ENCODE peak calls at places on chromosomes 7 and 10, in seven cellular contexts. R, M, F, J, O, H and E are unnamed samples. For H4K20me1, H3K9me2 and H3K79me2, the result is how much of the 10 kb centered on the place peaks cover.

GRCh38 chr7:17769918-17770317 is 170.4 kb downstream of the SNX13 start:
- DNase-seq in R (peak), M (peak), F (peak), J (peak), O (peak), H (peak), E (peak)

GRCh38 chr10:44436240-44436639 is 51.3 kb upstream of the CXCL12 start:
- DNase-seq in R (no peak), M (no peak), F (no peak), J (no peak), O (no peak), H (no peak), E (no peak)

GRCh38 chr7:3984456-3984855 is 683.4 kb downstream of the SDK1 start:
- DNase-seq in R (no peak), M (no peak), F (no peak), J (no peak), O (no peak), H (no peak), E (no peak)

GRCh38 chr7:23907012-23907411 is 197.0 kb downstream of the STK31 start:
- DNase-seq in R (no peak), M (no peak), F (no peak), J (no peak), O (no peak), H (no peak), E (peak)

GRCh38 chr10:97608991-97609561 is 19.6 kb downstream of the C10orf62 start:
- DNase-seq in R (no peak), M (no peak), F (no peak), J (no peak), O (no peak), H (no peak), E (no peak)

GRCh38 chr10:74208081-74208480 is 57.1 kb downstream of the ADK start:
- DNase-seq in R (no peak), M (no peak), F (no peak), J (no peak), O (peak), H (no peak), E (peak)

GRCh38 chr10:60446855-60447254 is 57.2 kb upstream of the ANK3 start:
- DNase-seq in R (no peak), M (peak), F (no peak), J (no peak), O (no peak), H (no peak), E (peak)

GRCh38 chr10:107481881-107482280 is 317.4 kb upstream of the SORCS1 start:
- DNase-seq in R (no peak), M (no peak), F (no peak), J (no peak), O (no peak), H (no peak), E (no peak)

GRCh38 chr7:132527467-132528410 is 48.5 kb downstream of the PLXNA4 start:
- DNase-seq in R (no peak), M (no peak), F (no peak), J (no peak), O (no peak), H (no peak), E (no peak)

GRCh38 chr7:96199421-96199820 is 122.5 kb downstream of the SLC25A13 start:
- DNase-seq in R (no peak), M (no peak), F (no peak), J (no peak), O (no peak), H (no peak), E (peak)

GRCh38 chr10:82419981-82420380 is 545.0 kb downstream of the NRG3 start:
- DNase-seq in R (no peak), M (no peak), F (no peak), J (no peak), O (no peak), H (peak), E (no peak)

GRCh38 chr7:22563115-22563514 is 63.1 kb upstream of the STEAP1B start:
- DNase-seq in R (peak), M (no peak), F (peak), J (peak), O (no peak), H (no peak), E (no peak)

GRCh38 chr7:51019231-51019844 is 236.6 kb upstream of the GRB10 start:
- DNase-seq in R (no peak), M (peak), F (no peak), J (no peak), O (no peak), H (no peak), E (peak)

GRCh38 chr7:110407242-110407641 is 683.7 kb upstream of the LRRN3 start:
- DNase-seq in R (no peak), M (no peak), F (no peak), J (no peak), O (no peak), H (no peak), E (no peak)

GRCh38 chr7:156861212-156861611 is 31.8 kb downstream of the LMBR1 start:
- DNase-seq in R (no peak), M (no peak), F (no peak), J (no peak), O (no peak), H (no peak), E (no peak)

DNA sequence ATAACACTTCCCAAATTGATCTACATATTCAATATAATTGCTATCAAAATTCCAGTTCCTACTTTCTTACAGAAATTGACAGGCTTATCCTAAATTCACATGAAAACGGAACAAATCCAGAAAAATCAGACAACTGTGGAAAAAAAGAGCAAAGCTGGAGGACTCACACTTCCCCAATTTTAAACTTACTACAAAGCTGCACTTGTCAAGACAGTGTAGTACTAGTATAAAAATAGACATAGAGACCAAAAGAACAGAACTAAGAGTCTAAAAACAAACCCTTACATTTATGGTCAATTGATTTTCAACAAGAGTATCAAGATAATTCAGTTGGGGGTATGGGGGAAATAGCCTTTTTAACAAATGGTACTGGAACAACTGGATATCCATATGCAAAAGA is 27.5 kb downstream of the LMBR1 start:
- DNase-seq in R (no peak), M (no peak), F (no peak), J (peak), O (no peak), H (no peak), E (no peak)
- H4K20me1 ChIP-seq in R (under half), M (under half), F (under half), J (under half), O (under half), H (under half), E (under half)

GRCh38 chr10:79153753-79154152 is 85.0 kb downstream of the ZMIZ1 start:
- DNase-seq in R (no peak), M (no peak), F (no peak), J (no peak), O (no peak), H (no peak), E (no peak)

GRCh38 chr10:79158402-79159097 is 89.8 kb downstream of the ZMIZ1 start:
- DNase-seq in R (no peak), M (no peak), F (no peak), J (no peak), O (peak), H (peak), E (peak)

GRCh38 chr10:79158004-79158340 is 89.2 kb downstream of the ZMIZ1 start:
- DNase-seq in R (no peak), M (no peak), F (no peak), J (no peak), O (no peak), H (no peak), E (no peak)

GRCh38 chr10:79156334-79157274 is 87.8 kb downstream of the ZMIZ1 start:
- DNase-seq in R (no peak), M (no peak), F (no peak), J (no peak), O (no peak), H (no peak), E (no peak)

DNA sequence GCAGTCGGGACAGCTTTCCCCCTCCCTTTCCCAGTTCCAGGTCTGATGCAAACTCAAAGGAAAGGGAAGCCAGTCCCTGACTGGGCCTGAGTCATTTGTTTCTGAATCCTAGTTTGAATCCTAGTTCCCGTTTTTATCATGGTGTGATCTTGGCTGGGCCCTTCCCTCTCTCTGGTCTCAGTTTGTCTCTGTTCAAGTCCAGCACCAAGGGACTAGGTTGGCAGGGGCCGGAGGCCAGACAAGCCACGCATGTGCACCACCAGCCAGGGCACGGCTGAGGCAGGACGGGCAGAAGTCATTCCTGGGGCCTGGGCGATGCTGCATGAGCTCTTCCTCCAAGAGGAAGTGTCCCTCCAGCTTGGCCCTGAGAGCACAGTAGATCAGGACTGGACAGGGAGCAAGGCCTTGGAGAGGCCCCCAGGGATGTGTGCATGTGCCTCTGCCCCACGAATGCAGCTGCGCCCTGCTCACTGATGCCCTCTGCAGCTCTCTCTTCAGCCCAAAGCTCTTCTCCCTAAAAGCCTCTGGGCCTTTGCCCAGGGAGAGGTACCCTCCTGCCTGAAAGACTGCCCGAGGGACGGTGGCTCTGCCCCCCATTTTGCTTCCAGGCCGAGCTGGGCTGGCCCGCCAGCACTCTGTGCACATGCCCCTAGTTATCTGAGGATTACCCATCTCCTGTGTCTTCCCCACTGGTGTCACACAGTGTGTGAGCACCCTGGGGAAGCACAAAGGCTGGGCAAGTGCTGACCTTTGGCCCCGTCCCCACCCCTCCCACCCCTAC is 86.7 kb downstream of the ZMIZ1 start:
- DNase-seq in R (no peak), M (no peak), F (no peak), J (peak), O (no peak), H (no peak), E (peak)
- H3K9me2 ChIP-seq in R (under half), M (under half), F (under half), J (under half), O (under half), H (under half), E (under half)

DNA sequence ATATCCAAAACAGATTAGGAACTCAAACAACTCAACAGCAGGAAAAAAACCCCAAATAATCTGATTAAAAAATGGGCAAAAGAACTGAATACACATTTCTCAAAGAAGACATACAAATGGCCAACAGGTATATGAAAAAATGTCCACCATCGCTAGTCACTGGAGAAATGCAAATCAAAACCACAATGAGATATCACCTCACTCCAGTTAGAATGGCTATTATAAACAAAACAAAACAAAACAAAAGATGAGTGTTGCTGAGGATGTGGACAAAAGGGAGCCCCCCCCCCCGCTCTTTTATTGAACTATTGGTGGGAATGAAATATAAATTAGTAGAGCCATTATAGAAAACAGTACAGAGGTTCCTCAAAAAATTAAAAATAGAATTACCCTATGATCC is 77.8 kb upstream of the RHEB start:
- DNase-seq in R (no peak), M (no peak), F (no peak), J (no peak), O (no peak), H (no peak), E (no peak)
- H3K79me2 ChIP-seq in R (under half), M (half or more), F (under half), J (under half), O (under half), H (half or more), E (half or more)

GRCh38 chr10:114506874-114507385 is 102.6 kb upstream of the AFAP1L2 start:
- DNase-seq in R (no peak), M (no peak), F (no peak), J (no peak), O (no peak), H (no peak), E (no peak)
- H4K20me1 ChIP-seq in R (under half), M (under half), F (under half), J (under half), O (under half), H (under half), E (under half)

DNA sequence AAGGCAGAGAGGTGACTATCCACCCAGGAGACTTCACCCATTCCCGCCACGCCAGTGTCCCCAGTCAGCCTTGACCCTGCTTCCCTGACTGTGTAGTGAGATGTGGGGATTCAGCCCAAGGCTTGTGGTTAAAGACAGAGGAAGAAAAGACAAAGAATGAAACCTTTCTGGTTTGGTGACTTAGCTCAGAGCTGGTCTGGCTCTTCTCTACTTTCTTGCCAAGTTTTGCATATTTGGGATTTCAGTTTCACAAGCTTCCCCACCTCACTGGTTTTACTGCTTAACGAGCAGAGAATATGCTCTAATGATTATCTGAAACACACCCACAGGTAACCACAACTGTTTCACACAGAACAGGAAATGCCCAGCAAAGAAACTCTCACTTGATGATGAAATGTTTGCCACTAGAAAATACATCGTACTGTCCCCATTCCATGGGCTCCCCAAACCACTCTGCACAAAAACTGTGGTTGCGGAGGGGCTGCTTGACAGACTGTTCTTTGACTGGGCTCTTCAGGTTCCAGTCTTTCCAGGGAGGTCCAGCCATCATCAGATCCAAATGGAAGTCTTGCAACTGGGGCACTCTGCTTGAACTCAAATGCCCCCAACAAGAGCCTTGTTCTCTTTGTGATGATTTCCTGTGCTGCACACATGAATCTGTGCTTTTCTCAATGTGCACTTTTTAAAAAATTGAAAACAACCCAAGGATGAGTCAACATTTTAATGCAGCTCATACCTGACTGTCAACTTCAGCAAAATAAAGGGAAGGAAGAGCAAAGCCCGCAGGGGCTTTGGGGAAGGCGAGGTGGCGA is 95.5 kb downstream of the CTBP2 start:
- DNase-seq in R (peak), M (peak), F (peak), J (peak), O (peak), H (no peak), E (peak)
- H3K9me2 ChIP-seq in R (under half), M (under half), F (under half), J (under half), O (under half), H (under half), E (under half)

GRCh38 chr10:128471151-128471550 is 344.9 kb upstream of the MKI67 start:
- DNase-seq in R (no peak), M (no peak), F (no peak), J (no peak), O (no peak), H (no peak), E (no peak)
- H3K79me2 ChIP-seq in R (under half), M (under half), F (under half), J (under half), O (under half), H (under half), E (under half)

GRCh38 chr7:149194799-149195179 is 557 bp upstream of the ZNF282 start:
- DNase-seq in R (no peak), M (no peak), F (peak), J (no peak), O (peak), H (no peak), E (no peak)

GRCh38 chr7:149196151-149196704 is 882 bp downstream of the ZNF282 start:
- DNase-seq in R (no peak), M (peak), F (peak), J (peak), O (peak), H (peak), E (no peak)

GRCh38 chr7:149197675-149198074 is 2.3 kb downstream of the ZNF282 start:
- DNase-seq in R (no peak), M (no peak), F (no peak), J (no peak), O (no peak), H (no peak), E (no peak)

GRCh38 chr7:149196705-149197171 is 1.4 kb downstream of the ZNF282 start:
- DNase-seq in R (peak), M (peak), F (peak), J (peak), O (peak), H (peak), E (peak)

DNA sequence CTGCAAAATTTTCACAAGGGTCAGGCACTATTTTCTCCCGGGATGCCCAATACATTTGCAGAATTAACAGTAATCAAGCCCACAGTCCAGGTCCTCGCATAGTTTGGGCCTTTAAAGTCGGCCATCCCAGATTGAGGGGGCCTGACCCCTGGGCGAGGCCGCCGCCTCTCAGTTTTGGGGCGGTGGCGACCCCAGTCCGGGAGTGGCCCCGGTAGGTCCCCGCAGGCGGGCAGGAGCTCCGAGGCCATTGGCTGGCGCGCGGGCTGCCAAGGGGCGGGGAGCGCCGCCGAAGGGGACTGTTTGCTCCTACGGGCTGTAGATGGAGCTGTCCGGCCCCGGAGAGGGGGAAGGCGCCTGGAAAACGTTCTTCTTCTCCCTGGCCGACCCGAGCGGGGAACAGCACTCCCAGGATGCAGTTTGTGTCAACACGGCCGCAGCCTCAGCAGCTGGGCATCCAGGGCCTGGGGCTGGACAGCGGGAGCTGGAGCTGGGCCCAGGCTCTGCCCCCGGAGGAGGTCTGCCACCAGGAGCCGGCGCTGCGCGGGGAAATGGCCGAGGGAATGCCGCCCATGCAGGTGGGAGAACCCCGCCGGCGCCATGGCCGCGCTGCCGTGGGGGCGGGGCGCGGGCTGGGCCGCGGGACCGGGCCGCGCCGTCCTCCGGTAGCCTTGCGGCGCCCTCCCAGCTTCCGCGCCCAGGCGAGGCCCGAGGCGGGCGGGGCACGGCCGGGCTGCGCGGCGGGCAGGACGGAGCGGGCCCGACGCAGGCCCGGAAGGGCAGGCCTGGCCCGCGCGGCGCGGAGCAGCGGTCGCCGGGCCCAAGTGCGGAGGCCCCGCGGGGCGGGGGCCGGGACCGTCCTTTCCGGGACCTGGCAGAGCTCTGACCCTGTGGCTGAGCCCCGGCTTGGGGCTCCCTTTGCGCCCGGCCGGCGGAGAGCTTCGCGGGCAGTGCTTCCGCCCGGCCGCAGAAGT is at the start of gene ZNF282:
- DNase-seq in R (peak), M (peak), F (peak), J (peak), O (peak), H (peak), E (peak)
- H4K20me1 ChIP-seq in R (under half), M (under half), F (under half), J (under half), O (under half), H (under half), E (under half)

DNA sequence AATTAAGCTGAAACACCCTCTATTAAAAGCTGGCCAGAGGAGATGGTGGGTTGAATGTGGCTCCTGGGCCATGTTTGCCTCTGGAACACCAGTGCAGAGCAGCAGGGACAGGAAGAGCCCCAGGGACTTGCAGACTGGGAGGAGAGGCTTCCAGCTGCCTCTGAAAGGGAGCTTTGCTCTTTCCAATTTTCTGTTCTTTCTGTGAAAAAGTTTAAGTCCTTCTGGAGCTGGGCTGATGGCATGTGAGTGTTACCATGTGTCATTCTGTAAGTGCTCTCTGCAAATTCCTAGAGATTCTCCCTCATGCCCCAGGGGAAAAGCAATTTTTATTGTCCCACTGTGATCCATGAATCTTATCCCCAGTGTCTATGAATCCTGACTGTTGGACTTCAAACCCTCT is 112.8 kb upstream of the LANCL2 start:
- DNase-seq in R (no peak), M (no peak), F (no peak), J (no peak), O (no peak), H (no peak), E (no peak)
- H3K9me2 ChIP-seq in R (under half), M (under half), F (under half), J (under half), O (under half), H (under half), E (under half)

DNA sequence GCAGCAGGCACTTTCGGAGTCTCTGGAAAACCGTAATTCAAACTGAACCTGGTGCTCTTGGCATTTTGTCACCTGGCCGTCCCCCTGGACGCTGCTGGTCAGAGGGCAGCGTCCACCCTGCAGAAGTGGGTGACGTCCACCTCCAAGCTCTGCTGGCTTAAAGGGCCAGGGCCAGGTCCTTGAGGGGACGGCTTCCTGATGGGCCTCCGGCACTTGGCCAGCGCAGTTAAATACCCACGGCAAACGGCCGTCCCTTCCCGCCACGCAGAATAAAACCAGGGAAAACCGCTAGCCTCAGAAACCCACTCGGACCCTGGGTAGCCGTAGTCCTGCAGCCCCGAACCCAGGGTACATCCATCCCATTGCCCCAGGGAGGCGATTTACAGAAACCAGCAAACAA is 81.3 kb upstream of the PDGFA start:
- DNase-seq in R (no peak), M (no peak), F (no peak), J (no peak), O (no peak), H (no peak), E (no peak)
- H3K79me2 ChIP-seq in R (under half), M (under half), F (under half), J (under half), O (under half), H (under half), E (under half)